ENCODE peak calls at places on chromosomes 12 and 14, in five cellular contexts. T is A549, B is tibial artery, S is fibroblast of lung, Q is fibroblast of mammary gland. C is an unnamed sample.

GRCh38 chr14:33754264-33754663 is 196.6 kb downstream of the EGLN3 start:
- DNase-seq in B (no peak), S (no peak), T (no peak), Q (peak), C (peak)

GRCh38 chr12:111780166-111780565 is 13.4 kb downstream of the ALDH2 start:
- DNase-seq in Q (no peak), S (no peak), T (no peak), B (no peak), C (no peak)

GRCh38 chr14:68016243-68016914 is 196.8 kb downstream of the RAD51B start:
- DNase-seq in T (no peak), S (peak), B (no peak), Q (peak), C (peak)

GRCh38 chr12:105927553-105927952 is 211.2 kb downstream of the NUAK1 start:
- DNase-seq in T (no peak), B (no peak), Q (no peak), S (no peak), C (no peak)

GRCh38 chr12:69987453-69988102 is 162.6 kb downstream of the MYRFL start:
- DNase-seq in B (peak), S (peak), Q (peak), T (peak), C (peak)

GRCh38 chr14:68047910-68048309 is 228.3 kb downstream of the RAD51B start:
- DNase-seq in B (no peak), T (peak), S (peak), Q (peak), C (peak)

GRCh38 chr12:88266851-88267360 is 124.8 kb downstream of the TMTC3 start:
- DNase-seq in Q (peak), S (peak), T (no peak), B (no peak), C (no peak)

GRCh38 chr14:33839193-33840076 is 111.4 kb downstream of the EGLN3 start:
- DNase-seq in T (peak), S (peak), B (peak), Q (peak), C (peak)

GRCh38 chr14:91307652-91308051 is 63.1 kb upstream of the GPR68 start:
- DNase-seq in B (no peak), Q (no peak), S (no peak), T (no peak), C (no peak)

GRCh38 chr14:61756135-61756534 is 6.1 kb upstream of the SNAPC1 start:
- DNase-seq in Q (no peak), T (no peak), S (no peak), B (no peak), C (peak)

GRCh38 chr12:24066865-24067264 is 117.4 kb upstream of the SOX5 start:
- DNase-seq in T (no peak), Q (peak), B (peak), S (peak), C (peak)

GRCh38 chr14:68790656-68791077 is 2.2 kb downstream of the ZFP36L1 start:
- DNase-seq in Q (no peak), S (no peak), B (no peak), T (no peak), C (no peak)

GRCh38 chr14:24680516-24680915 is 46.5 kb upstream of the GZMB start:
- DNase-seq in T (no peak), S (no peak), Q (no peak), B (no peak), C (no peak)

GRCh38 chr14:24679248-24680085 is 45.5 kb upstream of the GZMB start:
- DNase-seq in T (no peak), B (no peak), S (no peak), Q (no peak), C (no peak)

GRCh38 chr14:24677956-24678355 is 44.0 kb upstream of the GZMB start:
- DNase-seq in B (no peak), Q (no peak), S (no peak), T (no peak), C (no peak)

GRCh38 chr14:24681056-24681455 is 47.1 kb upstream of the GZMB start:
- DNase-seq in S (no peak), B (no peak), T (no peak), Q (no peak), C (no peak)

GRCh38 chr14:24678801-24679247 is 44.8 kb upstream of the GZMB start:
- DNase-seq in Q (peak), S (peak), T (peak), B (peak), C (peak)
- H3K4me3 ChIP-seq in Q (peak), S (peak), T (no peak), B (peak), C (peak)

GRCh38 chr12:121797937-121798801 is 4.7 kb upstream of the RHOF start:
- DNase-seq in B (peak), S (peak), Q (peak), T (peak), C (peak)
- H3K4me3 ChIP-seq in B (peak), S (peak), Q (peak), T (peak), C (peak)

GRCh38 chr14:52220924-52221802 is 46.3 kb upstream of the PTGDR start:
- DNase-seq in S (no peak), B (no peak), T (no peak), Q (no peak), C (peak)
- H3K4me3 ChIP-seq in S (no peak), B (no peak), T (no peak), Q (no peak), C (no peak)

GRCh38 chr14:32329146-32329545 is at the start of gene AKAP6:
- DNase-seq in T (no peak), Q (peak), S (no peak), B (no peak), C (no peak)
- H3K4me3 ChIP-seq in T (no peak), Q (no peak), S (no peak), B (no peak), C (no peak)

GRCh38 chr12:57131896-57132744 is 3.8 kb downstream of the LRP1 start:
- DNase-seq in Q (peak), S (no peak), B (peak), T (no peak), C (no peak)
- H3K4me3 ChIP-seq in Q (peak), S (peak), B (peak), T (no peak), C (peak)

GRCh38 chr12:125185740-125186470 is 120.7 kb downstream of the AACS start:
- DNase-seq in Q (peak), T (peak), S (peak), B (peak), C (peak)
- H3K4me3 ChIP-seq in Q (peak), T (peak), S (no peak), B (peak), C (peak)

DNA sequence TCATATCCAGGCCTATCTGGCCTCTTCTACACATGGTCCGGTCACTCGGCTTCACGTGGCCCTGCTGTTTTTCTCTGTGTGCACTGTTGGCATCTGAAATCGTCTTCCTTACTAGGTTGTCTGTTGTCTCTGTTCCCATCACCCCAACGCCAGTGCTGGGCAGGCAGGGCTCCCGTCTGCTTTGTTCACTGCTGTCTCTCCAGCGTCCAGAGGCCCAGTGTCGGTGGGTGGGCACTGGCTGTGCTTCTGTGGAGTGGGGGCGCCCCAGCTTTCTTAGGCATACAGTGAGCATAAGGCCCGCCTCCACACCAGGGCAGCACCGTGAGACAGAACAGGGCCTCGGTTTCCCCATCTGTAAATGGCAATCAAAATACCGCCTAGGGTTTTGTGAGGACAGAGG is 153.1 kb downstream of the BCL11B start:
- DNase-seq in T (no peak), B (no peak), Q (no peak), S (no peak), C (no peak)
- H3K4me3 ChIP-seq in T (no peak), B (no peak), Q (no peak), S (no peak), C (no peak)

GRCh38 chr12:21428241-21428640 is 9.2 kb upstream of the PYROXD1 start:
- DNase-seq in T (no peak), Q (peak), S (peak), B (no peak), C (peak)
- H3K4me3 ChIP-seq in T (no peak), Q (no peak), S (no peak), B (no peak), C (no peak)

GRCh38 chr12:14771651-14772137 is 31.6 kb downstream of the WBP11 start:
- DNase-seq in Q (no peak), S (no peak), T (peak), B (no peak), C (no peak)
- H3K4me3 ChIP-seq in Q (peak), S (no peak), T (peak), B (peak), C (no peak)

GRCh38 chr14:101370593-101371569 is 190.4 kb upstream of the DIO3 start:
- DNase-seq in B (no peak), T (no peak), Q (no peak), S (no peak), C (no peak)

GRCh38 chr14:101369194-101369915 is 191.9 kb upstream of the DIO3 start:
- DNase-seq in Q (no peak), T (no peak), B (no peak), S (peak), C (no peak)

GRCh38 chr14:101371691-101372493 is 189.4 kb upstream of the DIO3 start:
- DNase-seq in Q (no peak), T (no peak), B (no peak), S (no peak), C (no peak)

GRCh38 chr14:101368629-101369028 is 192.7 kb upstream of the DIO3 start:
- DNase-seq in T (no peak), S (no peak), Q (no peak), B (no peak), C (no peak)

DNA sequence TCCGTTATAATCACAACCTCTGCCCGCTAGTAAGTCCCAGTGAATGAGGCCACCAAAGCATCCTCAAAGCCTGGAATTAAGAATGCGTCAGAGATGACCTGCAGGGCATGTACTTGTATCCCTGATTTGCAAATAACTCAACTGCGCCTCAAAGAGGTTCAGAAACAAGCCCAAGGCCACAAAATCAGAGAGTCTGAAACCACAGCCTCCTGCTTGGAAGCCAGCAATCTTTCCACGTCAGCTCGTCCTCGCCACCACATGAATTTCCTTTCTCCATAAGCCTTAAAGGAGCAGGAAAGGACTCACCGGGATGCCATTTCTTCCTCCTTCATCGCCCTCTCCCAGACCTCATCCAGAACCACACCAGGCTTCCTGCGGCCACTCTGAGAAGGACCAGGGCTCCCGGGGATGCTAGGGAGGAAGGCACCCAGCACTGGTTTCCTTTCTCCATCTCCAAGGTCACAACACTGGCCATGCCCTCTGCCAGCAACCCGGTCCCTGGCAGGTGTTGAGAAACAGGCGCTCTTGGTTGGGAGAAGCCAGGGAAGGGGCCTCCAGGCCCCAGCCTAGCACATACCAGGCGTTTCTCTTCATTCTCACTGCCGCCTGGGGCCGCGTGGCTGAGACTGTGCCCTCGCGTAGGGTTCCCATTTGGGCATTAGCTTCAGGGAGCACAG is 191.2 kb upstream of the DIO3 start:
- DNase-seq in T (no peak), B (no peak), S (peak), Q (no peak), C (no peak)
- H3K4me3 ChIP-seq in T (no peak), B (no peak), S (no peak), Q (no peak), C (no peak)

C was measured in cardiac fibroblast.